ENCODE peak calls at places on chromosome 15, in nine cellular contexts. P, N, U, C, F, T, Q, H and L are unnamed samples. For H3K4me1, the result is how much of the 10 kb centered on the place peaks cover.

GRCh38 chr15:65232520-65232919 is 21.2 kb upstream of the CILP start:
- DNase-seq in P (no peak), N (no peak), U (no peak), C (no peak), F (no peak), T (no peak), Q (no peak), H (no peak), L (no peak)

GRCh38 chr15:67080900-67081431 is 15.6 kb downstream of the SMAD3 start:
- DNase-seq in P (peak), N (peak), U (peak), C (no peak), F (peak), T (no peak), Q (no peak), H (no peak), L (no peak)

GRCh38 chr15:77507911-77508310 is 87.2 kb downstream of the HMG20A start:
- DNase-seq in P (peak), N (peak), U (no peak), C (peak), F (peak), T (no peak), Q (no peak), H (no peak), L (no peak)

GRCh38 chr15:26128611-26129140 is 265.5 kb upstream of the ATP10A start:
- DNase-seq in P (no peak), N (no peak), U (no peak), C (no peak), F (no peak), T (no peak), Q (no peak), H (no peak), L (no peak)

GRCh38 chr15:74780983-74781672 is 752 bp upstream of the CSK start:
- DNase-seq in P (peak), N (no peak), U (no peak), C (no peak), F (no peak), T (no peak), Q (no peak), H (peak), L (peak)

GRCh38 chr15:60396100-60396499 is 1.7 kb downstream of the ANXA2 start:
- DNase-seq in P (no peak), N (no peak), U (no peak), C (peak), F (no peak), T (no peak), Q (no peak), H (no peak), L (no peak)

GRCh38 chr15:101447168-101447533 is 42.4 kb downstream of the PCSK6 start:
- DNase-seq in P (no peak), N (no peak), U (no peak), C (no peak), F (no peak), T (no peak), Q (no peak), H (no peak), L (no peak)

GRCh38 chr15:88624971-88625290 is 3.8 kb downstream of the AEN start:
- DNase-seq in P (no peak), N (no peak), U (no peak), C (no peak), F (no peak), T (no peak), Q (no peak), H (no peak), L (no peak)

GRCh38 chr15:23866832-23867231 is 179.7 kb upstream of the NDN start:
- DNase-seq in P (no peak), N (no peak), U (no peak), C (no peak), F (no peak), T (no peak), Q (peak), H (peak), L (no peak)

GRCh38 chr15:72785452-72786243 is 2.1 kb upstream of the ADPGK start:
- DNase-seq in P (peak), N (no peak), U (no peak), C (no peak), F (peak), T (peak), Q (no peak), H (no peak), L (peak)

GRCh38 chr15:49985463-49985862 is 133.6 kb downstream of the ATP8B4 start:
- DNase-seq in P (no peak), N (no peak), U (no peak), C (no peak), F (no peak), T (no peak), Q (no peak), H (no peak), L (no peak)

GRCh38 chr15:49987198-49987785 is 131.7 kb downstream of the ATP8B4 start:
- DNase-seq in P (peak), N (no peak), U (no peak), C (no peak), F (no peak), T (no peak), Q (no peak), H (no peak), L (no peak)

GRCh38 chr15:49987896-49988295 is 131.1 kb downstream of the ATP8B4 start:
- DNase-seq in P (no peak), N (no peak), U (no peak), C (no peak), F (no peak), T (no peak), Q (no peak), H (no peak), L (no peak)

GRCh38 chr15:49984436-49984835 is 134.6 kb downstream of the ATP8B4 start:
- DNase-seq in P (no peak), N (no peak), U (no peak), C (no peak), F (no peak), T (no peak), Q (no peak), H (no peak), L (no peak)

DNA sequence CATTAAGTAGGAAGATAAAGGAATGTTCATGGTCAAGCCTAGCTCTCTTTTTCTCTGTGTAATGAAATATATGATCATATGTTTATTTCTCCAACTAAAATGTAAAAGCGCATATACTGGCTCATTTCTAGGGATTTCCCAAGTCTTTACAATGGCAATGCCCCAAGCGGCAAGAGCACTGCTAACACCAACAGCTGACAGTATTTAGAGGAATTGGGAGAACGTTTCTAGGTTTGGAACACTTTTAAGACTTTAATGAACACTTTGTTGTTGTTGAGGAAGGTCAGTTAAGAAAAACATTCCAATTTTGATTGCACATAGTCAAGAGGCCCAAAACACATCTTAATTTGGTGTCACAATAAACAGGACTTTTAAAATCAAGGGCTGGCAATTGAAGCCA is 132.7 kb downstream of the ATP8B4 start:
- DNase-seq in P (no peak), N (no peak), U (no peak), C (no peak), F (no peak), T (no peak), Q (no peak), H (no peak), L (no peak)
- H3K27ac ChIP-seq in P (peak), N (no peak), U (peak), C (no peak), F (no peak), T (no peak), Q (no peak), H (no peak), L (no peak)

GRCh38 chr15:63502843-63503738 is 1.3 kb upstream of the USP3 start:
- DNase-seq in P (peak), N (peak), U (peak), C (peak), F (peak), T (peak), Q (peak), H (peak), L (peak)

GRCh38 chr15:63500265-63501250 is 3.8 kb upstream of the USP3 start:
- DNase-seq in P (no peak), N (no peak), U (no peak), C (no peak), F (no peak), T (no peak), Q (peak), H (no peak), L (no peak)

GRCh38 chr15:63499611-63500010 is 4.8 kb upstream of the USP3 start:
- DNase-seq in P (no peak), N (no peak), U (no peak), C (no peak), F (no peak), T (no peak), Q (no peak), H (no peak), L (no peak)

GRCh38 chr15:63502137-63502801 is 2.1 kb upstream of the USP3 start:
- DNase-seq in P (peak), N (peak), U (no peak), C (peak), F (no peak), T (no peak), Q (no peak), H (no peak), L (no peak)

DNA sequence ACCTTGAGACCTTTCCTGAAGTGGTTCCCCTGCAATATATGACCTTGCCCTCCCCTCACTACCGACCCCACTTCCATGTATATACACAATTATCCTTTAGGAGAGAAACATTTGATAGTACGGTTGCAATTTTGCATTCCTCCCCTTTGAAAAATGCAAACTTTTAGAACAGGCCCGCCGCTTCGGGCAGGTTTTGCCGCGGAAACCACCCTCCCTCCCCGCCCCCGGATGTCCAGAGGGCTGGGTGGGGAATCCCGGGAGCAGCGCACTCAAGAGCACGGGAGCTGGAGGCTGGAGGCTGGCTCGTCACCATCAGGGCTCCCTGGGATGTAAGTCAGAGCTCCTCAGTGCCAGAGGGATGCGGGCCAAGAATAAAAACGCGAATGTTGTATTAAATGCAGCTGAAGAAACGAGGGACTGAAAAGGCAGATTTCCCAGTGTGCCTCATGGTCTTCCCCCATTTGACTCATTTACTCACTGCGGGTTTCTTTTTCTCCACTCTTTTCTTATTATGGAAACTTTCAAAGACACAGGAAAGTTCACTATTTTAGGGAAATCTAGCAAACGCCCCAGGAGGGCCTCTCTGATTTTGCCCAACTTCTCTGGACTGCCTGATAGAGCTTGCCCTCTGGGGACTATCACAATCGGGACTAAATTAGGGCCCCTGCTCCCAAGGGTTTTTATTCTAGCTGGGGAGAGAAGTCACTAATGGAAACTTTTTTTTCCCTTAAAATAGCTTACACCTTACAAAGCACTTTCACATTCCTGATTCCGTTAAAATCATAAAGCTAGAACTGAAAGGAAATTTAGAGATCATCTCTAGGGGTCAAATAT is 2.9 kb upstream of the USP3 start:
- DNase-seq in P (peak), N (peak), U (peak), C (peak), F (peak), T (peak), Q (peak), H (peak), L (peak)
- H3K4me3 ChIP-seq in P (peak), N (no peak), U (peak), C (peak), F (peak), T (peak), Q (peak), H (no peak), L (peak)

GRCh38 chr15:90405208-90405607 is 17.2 kb downstream of the IQGAP1 start:
- DNase-seq in P (no peak), N (no peak), U (no peak), C (no peak), F (no peak), T (no peak), Q (no peak), H (no peak), L (no peak)
- H3K4me1 ChIP-seq in P (under half), N (half or more), U (half or more), C (under half), F (half or more), T (half or more), Q (half or more), H (under half), L (under half)

DNA sequence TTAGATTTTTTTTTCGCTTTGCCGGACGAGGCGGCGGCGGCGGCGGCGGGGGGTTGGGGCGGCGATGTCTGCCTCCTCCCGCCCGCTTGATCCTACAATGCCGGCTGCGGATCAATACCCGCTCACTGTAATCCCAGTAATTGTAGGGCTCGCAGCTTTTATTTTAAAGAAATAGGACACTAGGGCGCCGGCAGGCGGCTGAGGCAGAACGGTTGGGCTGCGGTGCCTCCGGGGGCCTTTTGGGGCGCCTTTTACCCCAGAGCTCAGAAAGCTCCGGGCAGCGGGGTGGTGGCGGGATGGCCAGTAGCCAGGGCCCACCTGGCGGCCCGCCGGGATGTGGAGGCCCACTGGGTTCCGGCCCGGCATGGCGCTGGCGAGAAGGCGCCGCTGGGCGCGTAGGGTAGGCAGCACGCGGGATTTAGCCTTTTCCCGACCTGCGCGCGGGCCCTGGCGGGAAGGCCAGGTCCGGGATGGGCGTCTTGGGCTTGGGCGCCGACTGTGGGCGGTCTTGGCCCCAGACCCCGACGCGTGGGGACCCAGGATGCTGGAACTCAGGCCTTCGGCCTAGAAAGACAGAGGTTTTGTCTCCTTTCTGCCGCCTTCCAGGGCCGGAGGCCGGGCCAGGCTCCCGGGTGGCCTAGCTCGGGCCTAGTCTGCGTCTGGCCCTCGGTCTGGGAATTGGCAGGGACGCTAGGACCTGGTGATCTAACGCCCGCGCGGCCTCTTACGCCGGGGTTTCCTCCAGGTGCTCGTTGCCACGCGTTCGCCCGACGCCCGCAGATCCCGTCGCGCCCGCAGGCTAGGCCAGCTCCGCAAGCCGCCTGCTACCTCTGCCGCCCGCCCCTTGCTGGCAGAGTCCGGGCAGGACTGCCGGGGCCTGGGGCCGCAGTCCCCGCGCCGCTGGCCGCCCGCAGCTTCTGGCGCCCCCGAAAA is 15.5 kb upstream of the ONECUT1 start:
- DNase-seq in P (no peak), N (no peak), U (no peak), C (no peak), F (peak), T (no peak), Q (no peak), H (no peak), L (no peak)
- H3K27ac ChIP-seq in P (no peak), N (no peak), U (no peak), C (no peak), F (no peak), T (no peak), Q (no peak), H (no peak), L (no peak)

GRCh38 chr15:52369455-52369854 is 73.9 kb upstream of the MYO5C start:
- DNase-seq in P (no peak), N (no peak), U (no peak), C (no peak), F (no peak), T (no peak), Q (no peak), H (no peak), L (no peak)
- H3K4me3 ChIP-seq in P (no peak), N (no peak), U (no peak), C (no peak), F (no peak), T (no peak), Q (no peak), H (no peak), L (no peak)